ENCODE peak calls at places on chromosome 6, in nine cellular contexts. One of them, this sample, is unnamed.

GRCh38 chr6:117264487-117265424 is 602 bp upstream of the VGLL2 start:
- DNase-seq in HL-60: no peak
- DNase-seq in A549: peak; percentile 4
- DNase-seq in neuronal stem cell: no peak
- DNase-seq in small intestine: no peak
- DNase-seq in colonic mucosa: no peak
- DNase-seq in adrenal gland: no peak
- DNase-seq in aorta: no peak
- DNase-seq in K562: no peak
- DNase-seq in this sample: no peak

GRCh38 chr6:56188429-56188828 is 59.0 kb downstream of the COL21A1 start:
- DNase-seq in HL-60: no peak
- DNase-seq in A549: no peak
- DNase-seq in neuronal stem cell: no peak
- DNase-seq in small intestine: no peak
- DNase-seq in colonic mucosa: no peak
- DNase-seq in adrenal gland: no peak
- DNase-seq in aorta: no peak
- DNase-seq in K562: no peak
- DNase-seq in this sample: no peak

GRCh38 chr6:96450082-96450759 is 71.4 kb upstream of the UFL1 start:
- DNase-seq in HL-60: no peak
- DNase-seq in A549: no peak
- DNase-seq in neuronal stem cell: peak; percentile 15
- DNase-seq in small intestine: peak; percentile 28
- DNase-seq in colonic mucosa: no peak
- DNase-seq in adrenal gland: no peak
- DNase-seq in aorta: no peak
- DNase-seq in K562: no peak
- DNase-seq in this sample: no peak

GRCh38 chr6:122049341-122049740 is 350.1 kb upstream of the HSF2 start:
- DNase-seq in HL-60: no peak
- DNase-seq in A549: no peak
- DNase-seq in neuronal stem cell: no peak
- DNase-seq in small intestine: no peak
- DNase-seq in colonic mucosa: no peak
- DNase-seq in adrenal gland: peak; percentile 28
- DNase-seq in aorta: no peak
- DNase-seq in K562: no peak
- DNase-seq in this sample: no peak

GRCh38 chr6:169263836-169264608 is 10.4 kb upstream of the THBS2 start:
- DNase-seq in HL-60: no peak
- DNase-seq in A549: no peak
- DNase-seq in neuronal stem cell: no peak
- DNase-seq in small intestine: no peak
- DNase-seq in colonic mucosa: no peak
- DNase-seq in adrenal gland: peak; percentile 90
- DNase-seq in aorta: peak; percentile 86
- DNase-seq in K562: no peak
- DNase-seq in this sample: no peak

GRCh38 chr6:2630362-2630761 is 120.4 kb downstream of the MYLK4 start:
- DNase-seq in HL-60: peak; percentile 13
- DNase-seq in A549: peak; percentile 64
- DNase-seq in neuronal stem cell: no peak
- DNase-seq in small intestine: no peak
- DNase-seq in colonic mucosa: no peak
- DNase-seq in adrenal gland: peak; percentile 81
- DNase-seq in aorta: peak; percentile 89
- DNase-seq in K562: peak; percentile 18
- DNase-seq in this sample: no peak

GRCh38 chr6:47414517-47415167 is 62.9 kb upstream of the CD2AP start:
- DNase-seq in HL-60: no peak
- DNase-seq in A549: no peak
- DNase-seq in neuronal stem cell: no peak
- DNase-seq in small intestine: peak; percentile 63
- DNase-seq in colonic mucosa: no peak
- DNase-seq in adrenal gland: no peak
- DNase-seq in aorta: no peak
- DNase-seq in K562: peak; percentile 53
- DNase-seq in this sample: peak; percentile 2

GRCh38 chr6:137234505-137234863 is 15.3 kb upstream of the IFNGR1 start:
- DNase-seq in HL-60: peak; percentile 65
- DNase-seq in A549: no peak
- DNase-seq in neuronal stem cell: no peak
- DNase-seq in small intestine: peak; percentile 83
- DNase-seq in colonic mucosa: peak; percentile 58
- DNase-seq in adrenal gland: no peak
- DNase-seq in aorta: no peak
- DNase-seq in K562: no peak
- DNase-seq in this sample: no peak

GRCh38 chr6:139336488-139336887 is 38.0 kb downstream of the CITED2 start:
- DNase-seq in HL-60: no peak
- DNase-seq in A549: no peak
- DNase-seq in neuronal stem cell: no peak
- DNase-seq in small intestine: no peak
- DNase-seq in colonic mucosa: no peak
- DNase-seq in adrenal gland: peak; percentile 64
- DNase-seq in aorta: no peak
- DNase-seq in K562: no peak
- DNase-seq in this sample: no peak

GRCh38 chr6:31622678-31623077 is 2.2 kb downstream of the PRRC2A start:
- DNase-seq in HL-60: no peak
- DNase-seq in A549: no peak
- DNase-seq in neuronal stem cell: no peak
- DNase-seq in small intestine: no peak
- DNase-seq in colonic mucosa: no peak
- DNase-seq in adrenal gland: no peak
- DNase-seq in aorta: no peak
- DNase-seq in K562: no peak
- DNase-seq in this sample: no peak

GRCh38 chr6:126339796-126340750 is at the start of gene CENPW:
- DNase-seq in HL-60: peak; percentile 52
- DNase-seq in A549: peak; percentile 73
- DNase-seq in neuronal stem cell: peak; percentile 81
- DNase-seq in small intestine: peak; percentile 93
- DNase-seq in colonic mucosa: peak; percentile 96
- DNase-seq in adrenal gland: peak; percentile 88
- DNase-seq in aorta: peak; percentile 94
- DNase-seq in K562: peak; percentile 97
- DNase-seq in this sample: peak; percentile 52
- H3K27ac ChIP-seq in HL-60: peak within 1 kb of the TSS; percentile 66
- H3K27ac ChIP-seq in A549: peak within 1 kb of the TSS; percentile 74
- H3K27ac ChIP-seq in neuronal stem cell: peak within 1 kb of the TSS; percentile 66
- H3K27ac ChIP-seq in small intestine: no peak within 1 kb of the TSS
- H3K27ac ChIP-seq in colonic mucosa: peak within 1 kb of the TSS; percentile 37
- H3K27ac ChIP-seq in adrenal gland: peak within 1 kb of the TSS; percentile 53
- H3K27ac ChIP-seq in aorta: no peak within 1 kb of the TSS
- H3K27ac ChIP-seq in K562: peak within 1 kb of the TSS; percentile 89
- H3K27ac ChIP-seq in this sample: peak within 1 kb of the TSS; percentile 81

GRCh38 chr6:149885888-149886287 is 12.0 kb downstream of the RAET1E start:
- DNase-seq in HL-60: no peak
- DNase-seq in A549: no peak
- DNase-seq in neuronal stem cell: no peak
- DNase-seq in small intestine: no peak
- DNase-seq in colonic mucosa: no peak
- DNase-seq in adrenal gland: no peak
- DNase-seq in aorta: no peak
- DNase-seq in K562: no peak
- DNase-seq in this sample: no peak

GRCh38 chr6:149888113-149888512 is 9.8 kb downstream of the RAET1E start:
- DNase-seq in HL-60: no peak
- DNase-seq in A549: no peak
- DNase-seq in neuronal stem cell: no peak
- DNase-seq in small intestine: peak; percentile 86
- DNase-seq in colonic mucosa: peak; percentile 52
- DNase-seq in adrenal gland: peak; percentile 48
- DNase-seq in aorta: no peak
- DNase-seq in K562: no peak
- DNase-seq in this sample: no peak

GRCh38 chr6:149888659-149889058 is 9.3 kb downstream of the RAET1E start:
- DNase-seq in HL-60: no peak
- DNase-seq in A549: no peak
- DNase-seq in neuronal stem cell: no peak
- DNase-seq in small intestine: no peak
- DNase-seq in colonic mucosa: no peak
- DNase-seq in adrenal gland: no peak
- DNase-seq in aorta: no peak
- DNase-seq in K562: no peak
- DNase-seq in this sample: no peak

GRCh38 chr6:149889321-149889720 is 8.6 kb downstream of the RAET1E start:
- DNase-seq in HL-60: no peak
- DNase-seq in A549: no peak
- DNase-seq in neuronal stem cell: no peak
- DNase-seq in small intestine: no peak
- DNase-seq in colonic mucosa: no peak
- DNase-seq in adrenal gland: no peak
- DNase-seq in aorta: no peak
- DNase-seq in K562: no peak
- DNase-seq in this sample: no peak

DNA sequence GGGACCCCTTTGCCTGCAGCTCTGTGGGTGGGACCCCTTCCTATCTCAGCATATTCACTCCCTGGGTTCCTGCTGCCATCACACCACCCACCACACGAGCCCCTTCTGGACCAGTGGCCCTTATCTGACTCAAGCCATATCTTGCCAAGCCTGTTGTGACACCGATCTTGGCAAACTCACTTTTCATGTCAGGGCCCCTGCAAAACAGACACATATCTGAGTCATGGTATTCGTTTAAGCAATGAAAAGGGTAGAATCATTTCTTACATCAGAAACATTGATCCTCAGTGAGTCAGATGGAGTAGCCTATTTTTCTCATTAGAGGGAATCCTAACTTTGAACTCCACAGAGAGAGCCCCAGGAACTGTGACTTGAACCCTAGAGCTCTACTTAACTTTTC is 10.6 kb downstream of the RAET1E start:
- DNase-seq in HL-60: no peak
- DNase-seq in A549: no peak
- DNase-seq in neuronal stem cell: no peak
- DNase-seq in small intestine: no peak
- DNase-seq in colonic mucosa: no peak
- DNase-seq in adrenal gland: peak; percentile 77
- DNase-seq in aorta: no peak
- DNase-seq in K562: no peak
- DNase-seq in this sample: no peak
- H3K27ac ChIP-seq in HL-60: no peak overlapping the region
- H3K27ac ChIP-seq in A549: peak overlapping the region; percentile 90
- H3K27ac ChIP-seq in neuronal stem cell: no peak overlapping the region
- H3K27ac ChIP-seq in small intestine: no peak overlapping the region
- H3K27ac ChIP-seq in colonic mucosa: no peak overlapping the region
- H3K27ac ChIP-seq in adrenal gland: peak overlapping the region; percentile 60
- H3K27ac ChIP-seq in aorta: no peak overlapping the region
- H3K27ac ChIP-seq in K562: no peak overlapping the region
- H3K27ac ChIP-seq in this sample: no peak overlapping the region

GRCh38 chr6:21597243-21597682 is 3.7 kb downstream of the SOX4 start:
- DNase-seq in HL-60: no peak
- DNase-seq in A549: no peak
- DNase-seq in neuronal stem cell: no peak
- DNase-seq in small intestine: no peak
- DNase-seq in colonic mucosa: no peak
- DNase-seq in adrenal gland: no peak
- DNase-seq in aorta: no peak
- DNase-seq in K562: no peak
- DNase-seq in this sample: no peak

GRCh38 chr6:21596379-21597242 is 3.1 kb downstream of the SOX4 start:
- DNase-seq in HL-60: no peak
- DNase-seq in A549: peak; percentile 33
- DNase-seq in neuronal stem cell: no peak
- DNase-seq in small intestine: peak; percentile 48
- DNase-seq in colonic mucosa: peak; percentile 58
- DNase-seq in adrenal gland: peak; percentile 52
- DNase-seq in aorta: peak; percentile 85
- DNase-seq in K562: no peak
- DNase-seq in this sample: no peak

GRCh38 chr6:21598662-21599061 is 5.1 kb downstream of the SOX4 start:
- DNase-seq in HL-60: no peak
- DNase-seq in A549: no peak
- DNase-seq in neuronal stem cell: no peak
- DNase-seq in small intestine: no peak
- DNase-seq in colonic mucosa: no peak
- DNase-seq in adrenal gland: no peak
- DNase-seq in aorta: no peak
- DNase-seq in K562: no peak
- DNase-seq in this sample: no peak

GRCh38 chr6:21599074-21599639 is 5.6 kb downstream of the SOX4 start:
- DNase-seq in HL-60: no peak
- DNase-seq in A549: no peak
- DNase-seq in neuronal stem cell: no peak
- DNase-seq in small intestine: no peak
- DNase-seq in colonic mucosa: no peak
- DNase-seq in adrenal gland: no peak
- DNase-seq in aorta: no peak
- DNase-seq in K562: no peak
- DNase-seq in this sample: no peak

GRCh38 chr6:21597706-21598273 is 4.2 kb downstream of the SOX4 start:
- DNase-seq in HL-60: no peak
- DNase-seq in A549: no peak
- DNase-seq in neuronal stem cell: no peak
- DNase-seq in small intestine: no peak
- DNase-seq in colonic mucosa: peak; percentile 29
- DNase-seq in adrenal gland: no peak
- DNase-seq in aorta: no peak
- DNase-seq in K562: no peak
- DNase-seq in this sample: no peak
- H3K27ac ChIP-seq in HL-60: no peak overlapping the region
- H3K27ac ChIP-seq in A549: peak overlapping the region; percentile 73
- H3K27ac ChIP-seq in neuronal stem cell: no peak overlapping the region
- H3K27ac ChIP-seq in small intestine: no peak overlapping the region
- H3K27ac ChIP-seq in colonic mucosa: no peak overlapping the region
- H3K27ac ChIP-seq in adrenal gland: no peak overlapping the region
- H3K27ac ChIP-seq in aorta: no peak overlapping the region
- H3K27ac ChIP-seq in K562: no peak overlapping the region
- H3K27ac ChIP-seq in this sample: no peak overlapping the region

GRCh38 chr6:17015144-17015543 is 86.7 kb upstream of the STMND1 start:
- DNase-seq in HL-60: no peak
- DNase-seq in A549: no peak
- DNase-seq in neuronal stem cell: no peak
- DNase-seq in small intestine: no peak
- DNase-seq in colonic mucosa: no peak
- DNase-seq in adrenal gland: no peak
- DNase-seq in aorta: no peak
- DNase-seq in K562: no peak
- DNase-seq in this sample: no peak

GRCh38 chr6:17011985-17012384 is 89.9 kb upstream of the STMND1 start:
- DNase-seq in HL-60: no peak
- DNase-seq in A549: no peak
- DNase-seq in neuronal stem cell: no peak
- DNase-seq in small intestine: no peak
- DNase-seq in colonic mucosa: no peak
- DNase-seq in adrenal gland: no peak
- DNase-seq in aorta: no peak
- DNase-seq in K562: no peak
- DNase-seq in this sample: no peak

GRCh38 chr6:17013701-17014100 is 88.1 kb upstream of the STMND1 start:
- DNase-seq in HL-60: no peak
- DNase-seq in A549: no peak
- DNase-seq in neuronal stem cell: no peak
- DNase-seq in small intestine: no peak
- DNase-seq in colonic mucosa: no peak
- DNase-seq in adrenal gland: no peak
- DNase-seq in aorta: no peak
- DNase-seq in K562: no peak
- DNase-seq in this sample: no peak

GRCh38 chr6:17015551-17016381 is 86.1 kb upstream of the STMND1 start:
- DNase-seq in HL-60: no peak
- DNase-seq in A549: no peak
- DNase-seq in neuronal stem cell: no peak
- DNase-seq in small intestine: no peak
- DNase-seq in colonic mucosa: peak; percentile 31
- DNase-seq in adrenal gland: no peak
- DNase-seq in aorta: peak; percentile 81
- DNase-seq in K562: peak; percentile 9
- DNase-seq in this sample: no peak

GRCh38 chr6:17012421-17013225 is 89.2 kb upstream of the STMND1 start:
- DNase-seq in HL-60: no peak
- DNase-seq in A549: no peak
- DNase-seq in neuronal stem cell: no peak
- DNase-seq in small intestine: no peak
- DNase-seq in colonic mucosa: no peak
- DNase-seq in adrenal gland: no peak
- DNase-seq in aorta: no peak
- DNase-seq in K562: no peak
- DNase-seq in this sample: peak; percentile 81
- H3K27ac ChIP-seq in HL-60: no peak overlapping the region
- H3K27ac ChIP-seq in A549: no peak overlapping the region
- H3K27ac ChIP-seq in neuronal stem cell: no peak overlapping the region
- H3K27ac ChIP-seq in small intestine: no peak overlapping the region
- H3K27ac ChIP-seq in colonic mucosa: no peak overlapping the region
- H3K27ac ChIP-seq in adrenal gland: no peak overlapping the region
- H3K27ac ChIP-seq in aorta: no peak overlapping the region
- H3K27ac ChIP-seq in K562: no peak overlapping the region
- H3K27ac ChIP-seq in this sample: peak overlapping the region; percentile 82